ENCODE peak calls at places on chromosomes 12 and 14, in seven cellular contexts. U is mesendoderm, J is H9, M is IMR-90, I is H1, V is mesenchymal stem cell, A is trophoblast cell. Y is an unnamed sample. For H3K79me1, the result is how much of the 10 kb centered on the place peaks cover.

GRCh38 chr12:56520025-56520810 is 1.4 kb upstream of the RBMS2 start:
- DNase-seq in A (peak), M (peak), I (no peak), J (no peak), U (no peak), V (peak), Y (no peak)

GRCh38 chr12:9348906-9349518 is 140.8 kb upstream of the PZP start:
- DNase-seq in U (no peak), I (no peak), V (no peak), A (no peak), M (no peak), J (no peak), Y (no peak)

GRCh38 chr14:80215756-80216581 is 4.7 kb upstream of the DIO2 start:
- DNase-seq in A (peak), V (peak), I (no peak), J (peak), U (peak), M (peak), Y (no peak)

GRCh38 chr12:2891240-2892053 is 756 bp downstream of the TULP3 start:
- DNase-seq in I (no peak), U (peak), V (peak), A (peak), J (peak), M (peak), Y (peak)

GRCh38 chr12:46292754-46293402 is 24.0 kb upstream of the SLC38A1 start:
- DNase-seq in I (no peak), V (no peak), M (no peak), U (no peak), J (no peak), A (no peak), Y (no peak)

GRCh38 chr12:103928736-103929050 is 1.5 kb upstream of the HSP90B1 start:
- DNase-seq in I (no peak), U (no peak), V (no peak), M (no peak), A (no peak), J (no peak), Y (no peak)

GRCh38 chr12:46384451-46385301 is 12.1 kb upstream of the SLC38A2 start:
- DNase-seq in I (no peak), V (peak), U (no peak), J (no peak), A (peak), M (no peak), Y (no peak)

GRCh38 chr14:102183922-102184677 is 44.4 kb downstream of the WDR20 start:
- DNase-seq in A (no peak), M (no peak), U (no peak), I (no peak), J (no peak), V (no peak), Y (no peak)

GRCh38 chr12:79275631-79276030 is 411.1 kb downstream of the SYT1 start:
- DNase-seq in I (no peak), A (no peak), V (no peak), J (no peak), U (peak), M (peak), Y (no peak)

GRCh38 chr12:108635997-108636808 is 2.5 kb upstream of the SELPLG start:
- DNase-seq in V (no peak), J (no peak), U (no peak), A (no peak), M (no peak), I (no peak), Y (no peak)

GRCh38 chr12:110537605-110538409 is 35.7 kb downstream of the RAD9B start:
- DNase-seq in J (no peak), M (no peak), I (no peak), A (no peak), V (no peak), U (no peak), Y (no peak)

GRCh38 chr14:24353551-24354529 is 14.0 kb upstream of the RIPK3 start:
- DNase-seq in V (peak), M (peak), A (peak), J (no peak), U (no peak), I (no peak), Y (no peak)

GRCh38 chr12:105705765-105706164 is 375.3 kb downstream of the C12orf75 start:
- DNase-seq in I (no peak), A (peak), M (peak), J (peak), V (peak), U (peak), Y (peak)

GRCh38 chr14:91242635-91243034 is 1.9 kb downstream of the GPR68 start:
- DNase-seq in M (no peak), I (no peak), A (no peak), V (no peak), U (no peak), J (no peak), Y (no peak)

GRCh38 chr12:131147894-131148293 is 194.2 kb downstream of the ADGRD1 start:
- DNase-seq in U (no peak), J (no peak), M (no peak), V (no peak), A (no peak), I (no peak), Y (no peak)

GRCh38 chr14:63737582-63738006 is 9.7 kb upstream of the SGPP1 start:
- DNase-seq in A (no peak), M (no peak), J (no peak), U (no peak), V (no peak), I (no peak), Y (no peak)

GRCh38 chr14:97838986-97839385 is 1041.8 kb downstream of the VRK1 start:
- DNase-seq in V (no peak), A (no peak), M (no peak), I (no peak), J (no peak), U (no peak), Y (no peak)

GRCh38 chr14:97827746-97828145 is 1030.6 kb downstream of the VRK1 start:
- DNase-seq in I (no peak), U (no peak), A (no peak), V (no peak), J (no peak), M (no peak), Y (no peak)

GRCh38 chr14:97832734-97833133 is 1035.6 kb downstream of the VRK1 start:
- DNase-seq in M (no peak), A (no peak), V (no peak), I (no peak), U (no peak), J (no peak), Y (no peak)

DNA sequence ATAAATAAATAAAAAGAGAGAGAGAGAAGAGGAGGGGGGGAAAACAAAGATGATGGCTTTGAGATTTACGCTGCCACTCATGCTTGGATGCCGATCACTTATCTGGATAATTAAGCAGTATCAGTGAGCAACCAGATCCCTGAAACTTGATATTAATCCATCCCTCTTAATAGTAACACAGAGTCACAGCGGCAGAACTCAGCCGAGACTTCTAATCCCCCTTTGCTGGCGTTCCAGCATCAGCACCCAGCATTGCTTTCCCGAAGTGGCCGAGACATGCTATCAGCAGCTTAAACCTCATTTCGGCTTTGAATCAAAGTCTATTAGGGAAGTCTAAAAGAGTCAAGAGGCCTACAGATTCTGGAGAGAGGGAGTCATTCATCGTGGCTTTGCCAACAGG is 1036.1 kb downstream of the VRK1 start:
- DNase-seq in A (no peak), V (no peak), U (no peak), J (no peak), M (no peak), I (no peak), Y (no peak)
- H3K79me1 ChIP-seq in A (under half), V (under half), U (under half), J (under half), M (under half), I (under half), Y (under half)

GRCh38 chr12:219891-220352 is 6.0 kb upstream of the SLC6A12 start:
- DNase-seq in A (peak), M (peak), I (peak), J (peak), U (peak), V (peak), Y (peak)
- H3K79me1 ChIP-seq in A (under half), M (under half), I (under half), J (under half), U (under half), V (under half), Y (under half)

GRCh38 chr12:116931665-116932064 is 20.9 kb downstream of the FBXW8 start:
- DNase-seq in V (peak), J (no peak), U (no peak), M (no peak), A (no peak), I (no peak), Y (no peak)
- H3K79me1 ChIP-seq in V (under half), J (under half), U (under half), M (half or more), A (under half), I (under half), Y (under half)

GRCh38 chr12:93937812-93938211 is 210.6 kb upstream of the PLXNC1 start:
- DNase-seq in U (no peak), A (no peak), I (no peak), V (no peak), M (no peak), J (no peak), Y (no peak)

GRCh38 chr12:93939641-93940040 is 208.7 kb upstream of the PLXNC1 start:
- DNase-seq in V (no peak), A (no peak), U (no peak), M (no peak), I (no peak), J (no peak), Y (no peak)

GRCh38 chr12:93943766-93944165 is 204.6 kb upstream of the PLXNC1 start:
- DNase-seq in U (peak), A (peak), J (no peak), M (peak), V (no peak), I (no peak), Y (no peak)

GRCh38 chr12:93938921-93939320 is 209.5 kb upstream of the PLXNC1 start:
- DNase-seq in J (no peak), V (peak), I (no peak), M (no peak), U (no peak), A (no peak), Y (no peak)

GRCh38 chr12:93938317-93938716 is 210.1 kb upstream of the PLXNC1 start:
- DNase-seq in J (no peak), U (no peak), A (no peak), M (no peak), I (no peak), V (no peak), Y (no peak)
- H3K79me1 ChIP-seq in J (under half), U (under half), A (under half), M (under half), I (under half), V (under half), Y (under half)

Y was measured in neuronal stem cell.